ENCODE peak calls at places on chromosomes 6 and 20, in five cellular contexts. K is activated naive CD4-positive, alpha-beta T cell treated with anti-CD3 and anti-CD28 coated beads, Interleukin-2, amount 50 U/mL, for 72 hours; S is AG09319; P is NCI-H1436; J is adrenal gland. U is an unnamed sample.

GRCh38 chr6:127481628-127482027 is 22.4 kb upstream of the KIAA0408 start:
- DNase-seq in K (no peak), S (no peak), P (no peak), J (peak), U (no peak)

GRCh38 chr6:169780571-169781091 is 29.2 kb downstream of the ERMARD start:
- DNase-seq in K (no peak), S (peak), P (no peak), J (no peak), U (no peak)

GRCh38 chr6:111667921-111668320 is 62.2 kb upstream of the TRAF3IP2 start:
- DNase-seq in K (no peak), S (no peak), P (no peak), J (no peak), U (peak)

GRCh38 chr20:34075647-34076046 is 36.4 kb downstream of the EIF2S2 start:
- DNase-seq in K (no peak), S (no peak), P (no peak), J (no peak), U (no peak)

GRCh38 chr20:47263080-47263479 is 93.4 kb downstream of the ZMYND8 start:
- DNase-seq in K (no peak), S (no peak), P (no peak), J (no peak), U (no peak)

GRCh38 chr6:107811591-107812218 is 12.4 kb downstream of the SCML4 start:
- DNase-seq in K (no peak), S (no peak), P (no peak), J (no peak), U (no peak)

GRCh38 chr6:64589961-64590360 is 954.4 kb downstream of the PHF3 start:
- DNase-seq in K (no peak), S (no peak), P (no peak), J (no peak), U (no peak)

GRCh38 chr6:127855542-127856159 is 45.2 kb downstream of the THEMIS start:
- DNase-seq in K (no peak), S (no peak), P (no peak), J (no peak), U (no peak)